ENCODE peak calls at places on chromosomes 12 and 14, in four cellular contexts. C is T-helper 1 cell, M is testis, R is LoVo. L is an unnamed sample.

GRCh38 chr14:83208346-83208745 is 1674.7 kb upstream of the SEL1L start:
- DNase-seq in C (no peak), M (no peak), R (no peak), L (no peak)

GRCh38 chr12:89343127-89343526 is 9.2 kb downstream of the DUSP6 start:
- DNase-seq in C (no peak), M (no peak), R (no peak), L (no peak)

GRCh38 chr12:131699434-131699833 is 11.5 kb upstream of the SFSWAP start:
- DNase-seq in C (no peak), M (no peak), R (no peak), L (no peak)

GRCh38 chr14:54529811-54530210 is 20.1 kb downstream of the CGRRF1 start:
- DNase-seq in C (no peak), M (peak), R (peak), L (no peak)

GRCh38 chr14:34711169-34711568 is 3.2 kb downstream of the CFL2 start:
- DNase-seq in C (no peak), M (peak), R (no peak), L (no peak)

GRCh38 chr12:6925543-6926279 is 2.0 kb upstream of the ATN1 start:
- DNase-seq in C (no peak), M (peak), R (peak), L (no peak)

GRCh38 chr14:72104011-72104613 is 171.9 kb downstream of the RGS6 start:
- DNase-seq in C (no peak), M (peak), R (no peak), L (no peak)

GRCh38 chr12:92039048-92039447 is 106.6 kb downstream of the BTG1 start:
- DNase-seq in C (no peak), M (no peak), R (no peak), L (no peak)

GRCh38 chr12:56324196-56324595 is 8.4 kb upstream of the CNPY2 start:
- DNase-seq in C (no peak), M (no peak), R (no peak), L (no peak)

GRCh38 chr12:48717252-48717695 is 767 bp upstream of the CCNT1 start:
- DNase-seq in C (no peak), M (no peak), R (peak), L (no peak)

GRCh38 chr14:63773504-63773903 is 45.6 kb upstream of the SGPP1 start:
- DNase-seq in C (no peak), M (no peak), R (no peak), L (no peak)

GRCh38 chr12:31618228-31619025 is 27.5 kb upstream of the DENND5B start:
- DNase-seq in C (no peak), M (no peak), R (no peak), L (no peak)

GRCh38 chr12:46711756-46712155 is 114.0 kb downstream of the SLC38A4 start:
- DNase-seq in C (no peak), M (no peak), R (no peak), L (no peak)

GRCh38 chr14:55349565-55349964 is 62.1 kb downstream of the ATG14 start:
- DNase-seq in C (no peak), M (no peak), R (no peak), L (no peak)

GRCh38 chr12:85569261-85569660 is 266.9 kb downstream of the RASSF9 start:
- DNase-seq in C (no peak), M (no peak), R (no peak), L (no peak)